ENCODE peak calls at places on chromosomes 4 and X, in ten cellular contexts. A, U, Y, E, R, Q, S, X, B and N are unnamed samples.

GRCh38 chr4:768995-769394 is 56.9 kb downstream of the CPLX1 start:
- DNase-seq in B (no peak), X (peak), Y (no peak), U (no peak), Q (no peak), S (no peak), E (peak), R (no peak), A (no peak), N (no peak)

GRCh38 chrX:650801-651200 is 20.2 kb downstream of the SHOX start:
- DNase-seq in S (no peak), B (no peak), E (no peak), R (no peak), Q (no peak), A (no peak), Y (no peak), X (no peak), U (no peak), N (no peak)

GRCh38 chr4:17657849-17658248 is 43.4 kb downstream of the MED28 start:
- DNase-seq in U (no peak), S (no peak), R (no peak), Q (no peak), Y (no peak), B (no peak), X (no peak), E (no peak), A (no peak), N (no peak)

GRCh38 chr4:98919996-98920395 is 8.9 kb downstream of the EIF4E start:
- DNase-seq in Y (no peak), X (no peak), S (no peak), Q (no peak), B (no peak), A (no peak), E (no peak), R (no peak), U (no peak), N (no peak)

GRCh38 chrX:140799216-140799615 is 89.7 kb downstream of the LINC00632 start:
- DNase-seq in E (no peak), Q (no peak), U (no peak), Y (no peak), S (no peak), A (no peak), B (no peak), X (no peak), R (no peak), N (no peak)

GRCh38 chrX:132226169-132226568 is 6.9 kb upstream of the RAP2C start:
- DNase-seq in U (no peak), S (peak), Q (no peak), Y (no peak), X (peak), R (no peak), B (no peak), A (no peak), E (no peak), N (no peak)

GRCh38 chr4:174216935-174217272 is 66.6 kb downstream of the FBXO8 start:
- DNase-seq in Y (no peak), B (no peak), A (no peak), X (no peak), U (no peak), E (no peak), S (no peak), R (no peak), Q (no peak), N (no peak)

GRCh38 chr4:85018983-85019382 is 52.5 kb upstream of the WDFY3 start:
- DNase-seq in Q (no peak), Y (no peak), R (no peak), E (no peak), U (no peak), A (no peak), X (no peak), S (no peak), B (no peak), N (no peak)

GRCh38 chr4:8913858-8914460 is 42.3 kb upstream of the HMX1 start:
- DNase-seq in E (no peak), A (no peak), Y (no peak), S (no peak), Q (no peak), X (peak), U (no peak), B (no peak), R (no peak), N (no peak)

GRCh38 chr4:24991015-24991414 is 39.7 kb downstream of the LGI2 start:
- DNase-seq in A (no peak), S (no peak), Q (no peak), U (no peak), X (no peak), Y (no peak), R (no peak), E (no peak), B (no peak), N (no peak)

GRCh38 chr4:6071959-6072720 is 53.9 kb upstream of the C4orf50 start:
- DNase-seq in Y (no peak), U (no peak), B (no peak), S (no peak), Q (peak), R (no peak), X (no peak), A (no peak), E (no peak), N (no peak)

GRCh38 chrX:39922497-39922896 is 175.3 kb downstream of the BCOR start:
- DNase-seq in B (no peak), U (no peak), R (no peak), X (no peak), E (no peak), Y (no peak), S (peak), Q (no peak), A (no peak), N (no peak)

GRCh38 chr4:180513076-180513475 is 1730.1 kb upstream of the TENM3 start:
- DNase-seq in R (no peak), X (no peak), U (no peak), B (no peak), Y (no peak), Q (no peak), A (no peak), E (no peak), S (no peak), N (no peak)

GRCh38 chr4:75248770-75249467 is 265.3 kb downstream of the RCHY1 start:
- DNase-seq in E (no peak), Q (no peak), A (no peak), U (no peak), Y (no peak), R (no peak), X (no peak), S (peak), B (no peak), N (no peak)

GRCh38 chr4:6199344-6199921 is 916 bp downstream of the JAKMIP1 start:
- DNase-seq in B (no peak), E (no peak), X (peak), S (no peak), Q (no peak), R (no peak), A (no peak), U (no peak), Y (peak), N (no peak)

GRCh38 chrX:104018126-104018525 is 4.6 kb upstream of the H2BW1 start:
- DNase-seq in E (no peak), R (no peak), S (no peak), X (no peak), B (no peak), Y (no peak), U (no peak), Q (no peak), A (no peak), N (no peak)

GRCh38 chr4:8373973-8374545 is 66.5 kb downstream of the ACOX3 start:
- DNase-seq in E (no peak), R (no peak), S (no peak), Y (no peak), Q (no peak), A (no peak), U (no peak), B (no peak), X (no peak), N (no peak)